ENCODE peak calls at places on chromosomes 12 and 14, in seven cellular contexts. E is posterior cingulate gyrus; J is tibial nerve; P is T-cell; M is GM10248; O is stimulated activated CD4-positive, alpha-beta T cell treated with anti-CD3 and anti-CD28 coated beads, Interleukin-2, amount 100 ng/mL, for 4 hours; N is sigmoid colon. V is an unnamed sample.

GRCh38 chr12:459430-460258 is at the start of gene B4GALNT3:
- DNase-seq in M (peak; percentile 43), E (peak; percentile 91), N (no peak), J (no peak), O (peak; percentile 14), P (no peak), V (no peak)

GRCh38 chr12:101097829-101098580 is 112.0 kb downstream of the SLC5A8 start:
- DNase-seq in M (no peak), O (no peak), J (no peak), P (no peak), E (no peak), N (no peak), V (no peak)

GRCh38 chr12:47364251-47364650 is 284.5 kb upstream of the AMIGO2 start:
- DNase-seq in N (no peak), J (no peak), M (no peak), E (no peak), O (no peak), P (no peak), V (no peak)

GRCh38 chr12:56749853-56750252 is 2.3 kb downstream of the PRIM1 start:
- DNase-seq in N (no peak), P (no peak), O (no peak), E (no peak), M (no peak), J (no peak), V (no peak)

GRCh38 chr14:23406244-23406643 is 1.8 kb downstream of the MYH6 start:
- DNase-seq in P (no peak), E (peak; percentile 41), O (no peak), N (no peak), M (no peak), J (no peak), V (no peak)

GRCh38 chr12:75641031-75641780 is 129.8 kb upstream of the KRR1 start:
- DNase-seq in E (no peak), P (no peak), M (peak; percentile 70), O (no peak), N (no peak), J (no peak), V (peak; percentile 56)

GRCh38 chr12:2764398-2764797 is 30.4 kb upstream of the FKBP4 start:
- DNase-seq in J (no peak), M (no peak), E (no peak), P (no peak), O (no peak), N (no peak), V (no peak)

GRCh38 chr12:119480551-119480950 is 113.0 kb upstream of the TMEM233 start:
- DNase-seq in M (no peak), P (no peak), E (no peak), O (no peak), J (no peak), N (no peak), V (no peak)

GRCh38 chr14:89138846-89139245 is 278.2 kb downstream of the FOXN3 start:
- DNase-seq in N (no peak), P (no peak), E (no peak), J (no peak), M (no peak), O (no peak), V (no peak)

GRCh38 chr12:50017047-50017446 is 8.2 kb downstream of the RACGAP1 start:
- DNase-seq in P (no peak), M (no peak), N (peak; percentile 92), O (no peak), J (peak; percentile 81), E (no peak), V (no peak)

GRCh38 chr12:51678086-51678724 is 87.2 kb downstream of the SCN8A start:
- DNase-seq in P (no peak), J (no peak), M (peak; percentile 53), N (no peak), E (no peak), O (peak; percentile 5), V (no peak)

GRCh38 chr14:68089146-68089715 is 269.7 kb downstream of the RAD51B start:
- DNase-seq in M (no peak), J (no peak), P (no peak), O (no peak), N (peak; percentile 71), E (no peak), V (no peak)

GRCh38 chr12:56943878-56944277 is 9.7 kb upstream of the SDR9C7 start:
- DNase-seq in M (no peak), E (no peak), N (no peak), P (no peak), O (no peak), J (no peak), V (no peak)

GRCh38 chr12:124491856-124492420 is 75.5 kb downstream of the NCOR2 start:
- DNase-seq in O (no peak), N (no peak), P (no peak), M (no peak), J (no peak), E (no peak), V (no peak)

GRCh38 chr12:70309348-70309747 is 56.7 kb upstream of the KCNMB4 start:
- DNase-seq in N (no peak), M (no peak), O (no peak), J (no peak), P (no peak), E (no peak), V (no peak)